ENCODE peak calls at places on chromosomes 2 and 18, in seven cellular contexts. One of them, this sample, is unnamed.

GRCh38 chr2:3628800-3629199 is 29.2 kb upstream of the ALLC start:
- DNase-seq in EL: no peak
- DNase-seq in NCI-H345: no peak
- DNase-seq in tibial nerve: no peak
- DNase-seq in activated CD8-positive, alpha-beta memory T cell treated with anti-CD3 and anti-CD28 coated beads, Interleukin-2, amount 50 U/mL, for 4 hours: no peak
- DNase-seq in suprapubic skin: no peak
- DNase-seq in SW480: no peak
- DNase-seq in this sample: no peak

GRCh38 chr2:141021109-141021508 is 1109.7 kb downstream of the LRP1B start:
- DNase-seq in activated CD8-positive, alpha-beta memory T cell treated with anti-CD3 and anti-CD28 coated beads, Interleukin-2, amount 50 U/mL, for 4 hours: no peak
- DNase-seq in SW480: no peak
- DNase-seq in EL: peak
- DNase-seq in tibial nerve: no peak
- DNase-seq in suprapubic skin: no peak
- DNase-seq in NCI-H345: no peak
- DNase-seq in this sample: peak

GRCh38 chr2:216694201-216694825 is 1.0 kb downstream of the IGFBP5 start:
- DNase-seq in NCI-H345: peak
- DNase-seq in suprapubic skin: no peak
- DNase-seq in EL: peak
- DNase-seq in tibial nerve: no peak
- DNase-seq in SW480: peak
- DNase-seq in activated CD8-positive, alpha-beta memory T cell treated with anti-CD3 and anti-CD28 coated beads, Interleukin-2, amount 50 U/mL, for 4 hours: peak
- DNase-seq in this sample: no peak

GRCh38 chr18:76412818-76413565 is 82.0 kb downstream of the ZNF516 start:
- DNase-seq in tibial nerve: no peak
- DNase-seq in EL: peak
- DNase-seq in suprapubic skin: peak
- DNase-seq in NCI-H345: no peak
- DNase-seq in SW480: no peak
- DNase-seq in activated CD8-positive, alpha-beta memory T cell treated with anti-CD3 and anti-CD28 coated beads, Interleukin-2, amount 50 U/mL, for 4 hours: no peak
- DNase-seq in this sample: peak

GRCh38 chr2:219126555-219126954 is 34.1 kb downstream of the NHEJ1 start:
- DNase-seq in tibial nerve: no peak
- DNase-seq in activated CD8-positive, alpha-beta memory T cell treated with anti-CD3 and anti-CD28 coated beads, Interleukin-2, amount 50 U/mL, for 4 hours: no peak
- DNase-seq in NCI-H345: no peak
- DNase-seq in SW480: no peak
- DNase-seq in suprapubic skin: no peak
- DNase-seq in EL: no peak
- DNase-seq in this sample: no peak

GRCh38 chr2:26477911-26478253 is at the start of gene OTOF:
- DNase-seq in suprapubic skin: no peak
- DNase-seq in activated CD8-positive, alpha-beta memory T cell treated with anti-CD3 and anti-CD28 coated beads, Interleukin-2, amount 50 U/mL, for 4 hours: no peak
- DNase-seq in EL: peak
- DNase-seq in NCI-H345: no peak
- DNase-seq in tibial nerve: peak
- DNase-seq in SW480: no peak
- DNase-seq in this sample: peak

GRCh38 chr2:199751480-199751879 is 99.5 kb downstream of the FTCDNL1 start:
- DNase-seq in suprapubic skin: no peak
- DNase-seq in activated CD8-positive, alpha-beta memory T cell treated with anti-CD3 and anti-CD28 coated beads, Interleukin-2, amount 50 U/mL, for 4 hours: no peak
- DNase-seq in SW480: no peak
- DNase-seq in EL: no peak
- DNase-seq in NCI-H345: no peak
- DNase-seq in tibial nerve: no peak
- DNase-seq in this sample: no peak

GRCh38 chr2:44938287-44939073 is 3.0 kb upstream of the SIX3 start:
- DNase-seq in activated CD8-positive, alpha-beta memory T cell treated with anti-CD3 and anti-CD28 coated beads, Interleukin-2, amount 50 U/mL, for 4 hours: no peak
- DNase-seq in tibial nerve: no peak
- DNase-seq in suprapubic skin: no peak
- DNase-seq in SW480: peak
- DNase-seq in EL: no peak
- DNase-seq in NCI-H345: peak
- DNase-seq in this sample: no peak

GRCh38 chr18:9549405-9549804 is 65.0 kb downstream of the PPP4R1 start:
- DNase-seq in activated CD8-positive, alpha-beta memory T cell treated with anti-CD3 and anti-CD28 coated beads, Interleukin-2, amount 50 U/mL, for 4 hours: no peak
- DNase-seq in NCI-H345: no peak
- DNase-seq in SW480: no peak
- DNase-seq in EL: no peak
- DNase-seq in suprapubic skin: no peak
- DNase-seq in tibial nerve: no peak
- DNase-seq in this sample: no peak

GRCh38 chr2:64168231-64168630 is 24.0 kb upstream of the PELI1 start:
- DNase-seq in EL: no peak
- DNase-seq in NCI-H345: no peak
- DNase-seq in tibial nerve: no peak
- DNase-seq in activated CD8-positive, alpha-beta memory T cell treated with anti-CD3 and anti-CD28 coated beads, Interleukin-2, amount 50 U/mL, for 4 hours: no peak
- DNase-seq in suprapubic skin: no peak
- DNase-seq in SW480: no peak
- DNase-seq in this sample: no peak

GRCh38 chr18:58225101-58225500 is 181.1 kb downstream of the NEDD4L start:
- DNase-seq in NCI-H345: no peak
- DNase-seq in tibial nerve: no peak
- DNase-seq in SW480: no peak
- DNase-seq in suprapubic skin: no peak
- DNase-seq in activated CD8-positive, alpha-beta memory T cell treated with anti-CD3 and anti-CD28 coated beads, Interleukin-2, amount 50 U/mL, for 4 hours: no peak
- DNase-seq in EL: no peak
- DNase-seq in this sample: no peak

GRCh38 chr18:12079504-12080237 is 14.0 kb upstream of the ANKRD62 start:
- DNase-seq in tibial nerve: peak
- DNase-seq in activated CD8-positive, alpha-beta memory T cell treated with anti-CD3 and anti-CD28 coated beads, Interleukin-2, amount 50 U/mL, for 4 hours: no peak
- DNase-seq in NCI-H345: no peak
- DNase-seq in SW480: no peak
- DNase-seq in suprapubic skin: no peak
- DNase-seq in EL: peak
- DNase-seq in this sample: no peak

GRCh38 chr2:73896362-73897239 is 3.8 kb downstream of the ACTG2 start:
- DNase-seq in tibial nerve: peak
- DNase-seq in EL: peak
- DNase-seq in suprapubic skin: no peak
- DNase-seq in SW480: no peak
- DNase-seq in NCI-H345: no peak
- DNase-seq in activated CD8-positive, alpha-beta memory T cell treated with anti-CD3 and anti-CD28 coated beads, Interleukin-2, amount 50 U/mL, for 4 hours: peak
- DNase-seq in this sample: peak

This sample was measured in AG08396.